ENCODE peak calls at places on chromosomes 11 and 22, in ten cellular contexts. U is uterus; Z is heart left ventricle; T is kidney; Y is mammary epithelial cell; O is A549; K is CD4-positive, alpha-beta T cell; X is sigmoid colon; B is CD8-positive, alpha-beta memory T cell; N is body of pancreas. G is an unnamed sample. For H3K9me3, the result is how much of the 10 kb centered on the place peaks cover.

GRCh38 chr22:27489265-27489675 is 312.3 kb downstream of the MN1 start:
- DNase-seq in U (no peak), Z (no peak), T (no peak), Y (no peak), O (peak), K (no peak), X (no peak), B (no peak), N (peak), G (no peak)

GRCh38 chr11:116687458-116688201 is 85.2 kb downstream of the BUD13 start:
- DNase-seq in U (no peak), Z (no peak), T (no peak), Y (no peak), O (no peak), K (no peak), X (peak), B (no peak), N (no peak), G (no peak)

GRCh38 chr22:44314425-44315067 is 1.8 kb upstream of the SHISAL1 start:
- DNase-seq in U (no peak), Z (no peak), T (peak), Y (no peak), O (no peak), K (no peak), X (no peak), B (no peak), N (no peak), G (no peak)

GRCh38 chr22:40410272-40410671 is 39.9 kb downstream of the SGSM3 start:
- DNase-seq in U (no peak), Z (no peak), T (no peak), Y (peak), O (no peak), K (no peak), X (no peak), B (no peak), N (no peak), G (no peak)

GRCh38 chr11:66338276-66339162 is 2.3 kb upstream of the RIN1 start:
- DNase-seq in U (no peak), Z (peak), T (peak), Y (no peak), O (no peak), K (no peak), X (peak), B (peak), N (no peak), G (no peak)

GRCh38 chr11:73469401-73469800 is 93.2 kb downstream of the RELT start:
- DNase-seq in U (peak), Z (no peak), T (no peak), Y (no peak), O (no peak), K (no peak), X (no peak), B (no peak), N (no peak), G (no peak)

GRCh38 chr11:113331436-113331835 is 17.1 kb downstream of the TTC12 start:
- DNase-seq in U (no peak), Z (no peak), T (no peak), Y (no peak), O (no peak), K (no peak), X (no peak), B (no peak), N (no peak), G (no peak)

GRCh38 chr11:8038811-8039529 is 42.0 kb upstream of the TUB start:
- DNase-seq in U (no peak), Z (no peak), T (peak), Y (no peak), O (no peak), K (no peak), X (no peak), B (no peak), N (no peak), G (no peak)

GRCh38 chr22:35014812-35015211 is 51.1 kb upstream of the ISX start:
- DNase-seq in U (no peak), Z (no peak), T (no peak), Y (no peak), O (no peak), K (no peak), X (no peak), B (no peak), N (no peak), G (no peak)

GRCh38 chr22:43983808-43984207 is 28.6 kb downstream of the SAMM50 start:
- DNase-seq in U (no peak), Z (no peak), T (no peak), Y (no peak), O (no peak), K (no peak), X (peak), B (no peak), N (no peak), G (no peak)

GRCh38 chr11:100712618-100713017 is 25.5 kb downstream of the ARHGAP42 start:
- DNase-seq in U (no peak), Z (no peak), T (no peak), Y (no peak), O (no peak), K (no peak), X (no peak), B (no peak), N (no peak), G (no peak)

GRCh38 chr22:35458547-35459422 is 58.8 kb downstream of the MCM5 start:
- DNase-seq in U (no peak), Z (no peak), T (no peak), Y (no peak), O (no peak), K (no peak), X (no peak), B (no peak), N (no peak), G (no peak)

GRCh38 chr11:71342951-71343827 is 90.8 kb upstream of the SHANK2 start:
- DNase-seq in U (no peak), Z (no peak), T (peak), Y (peak), O (peak), K (no peak), X (no peak), B (no peak), N (peak), G (no peak)

GRCh38 chr11:42620796-42621195 is 691.0 kb upstream of the API5 start:
- DNase-seq in U (no peak), Z (no peak), T (no peak), Y (peak), O (no peak), K (no peak), X (no peak), B (no peak), N (no peak), G (no peak)

GRCh38 chr11:19232910-19233503 is 7.7 kb downstream of the E2F8 start:
- DNase-seq in U (no peak), Z (no peak), T (no peak), Y (peak), O (peak), K (no peak), X (no peak), B (no peak), N (no peak), G (no peak)

GRCh38 chr11:75184757-75185156 is 33.9 kb downstream of the SLCO2B1 start:
- DNase-seq in U (no peak), Z (no peak), T (no peak), Y (no peak), O (no peak), K (no peak), X (no peak), B (no peak), N (no peak), G (no peak)

GRCh38 chr11:7906481-7906880 is 24.6 kb downstream of the OR10A6 start:
- DNase-seq in U (no peak), Z (no peak), T (no peak), Y (peak), O (no peak), K (no peak), X (no peak), B (no peak), N (no peak), G (no peak)

GRCh38 chr22:17265649-17266248 is 46.5 kb upstream of the ADA2 start:
- DNase-seq in U (no peak), Z (no peak), T (no peak), Y (no peak), O (no peak), K (no peak), X (no peak), B (no peak), N (no peak), G (no peak)

GRCh38 chr11:33860926-33861325 is 30.9 kb downstream of the LMO2 start:
- DNase-seq in U (no peak), Z (no peak), T (no peak), Y (no peak), O (no peak), K (no peak), X (no peak), B (no peak), N (peak), G (no peak)

GRCh38 chr11:73174495-73174791 is 32.3 kb upstream of the FCHSD2 start:
- DNase-seq in U (no peak), Z (no peak), T (peak), Y (no peak), O (no peak), K (no peak), X (peak), B (no peak), N (no peak), G (no peak)

GRCh38 chr11:62081378-62082291 is 42.2 kb upstream of the INCENP start:
- DNase-seq in U (peak), Z (peak), T (peak), Y (peak), O (peak), K (peak), X (peak), B (peak), N (peak), G (peak)

DNA sequence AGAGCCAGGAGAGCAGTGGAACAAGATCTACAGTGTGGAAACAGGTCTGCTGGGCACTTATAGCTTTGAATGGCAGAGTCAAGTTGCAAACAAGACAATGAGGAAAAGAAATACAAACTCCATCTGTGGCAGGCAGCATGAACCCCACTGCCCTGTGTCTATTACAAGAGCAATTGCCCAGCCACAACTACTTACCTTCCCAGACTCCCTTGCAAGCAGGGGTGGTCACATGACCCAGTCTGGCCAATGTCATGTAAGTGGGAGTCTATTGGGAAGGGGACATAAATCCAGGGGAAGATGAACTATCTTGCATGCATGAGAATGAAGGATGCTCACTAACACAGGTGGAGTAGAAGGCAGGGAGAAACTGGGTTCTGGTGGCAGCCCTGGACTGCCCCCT is 44.1 kb upstream of the RFPL3 start:
- DNase-seq in U (no peak), Z (no peak), T (no peak), Y (no peak), O (no peak), K (no peak), X (no peak), B (no peak), N (no peak), G (no peak)
- H3K9me3 ChIP-seq in U (under half), Z (under half), T (under half), Y (under half), O (under half), K (under half), X (under half), B (under half), N (under half), G (under half)

DNA sequence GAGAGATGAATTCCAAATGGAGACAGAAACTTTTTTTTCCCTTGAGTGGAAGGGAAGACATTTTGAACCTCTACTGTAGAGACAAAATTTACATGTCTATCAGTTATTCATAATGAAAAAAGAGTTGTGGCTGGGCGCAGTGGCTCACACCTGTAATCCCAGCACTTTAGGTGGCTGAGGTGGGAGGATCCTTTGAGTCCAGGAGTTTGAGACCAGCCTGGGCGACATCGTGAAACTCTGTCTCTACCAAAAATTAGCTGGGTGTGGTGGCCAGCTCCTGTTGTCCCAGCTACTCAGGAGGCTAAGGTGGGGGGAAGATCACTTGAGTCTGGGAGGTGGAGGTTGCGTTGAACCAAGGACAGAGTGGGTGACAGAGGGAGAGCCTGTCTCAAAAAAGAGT is 4.1 kb downstream of the EED start:
- DNase-seq in U (no peak), Z (no peak), T (no peak), Y (no peak), O (no peak), K (no peak), X (no peak), B (no peak), N (no peak), G (no peak)
- H3K9me3 ChIP-seq in U (under half), Z (under half), T (under half), Y (under half), O (under half), K (under half), X (under half), B (under half), N (under half), G (under half)

DNA sequence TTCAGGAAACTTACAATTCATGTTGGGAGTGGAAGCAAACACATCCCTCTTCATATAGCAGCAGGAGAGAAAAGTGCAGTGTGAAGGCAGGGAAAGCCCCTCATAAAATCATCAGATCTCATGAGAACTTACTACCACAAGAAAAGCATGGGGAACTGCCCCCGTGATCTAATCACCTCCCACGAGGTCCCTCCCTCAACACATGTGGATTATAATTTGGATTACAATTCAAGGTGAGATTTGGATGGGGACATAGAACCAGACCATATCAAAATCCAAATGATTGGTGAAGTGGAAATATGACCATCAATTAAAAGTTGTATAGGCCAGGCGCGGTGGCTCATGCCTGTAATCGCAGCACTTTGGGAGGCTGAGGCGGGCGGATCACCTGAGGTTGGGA is 1268.0 kb downstream of the JRKL start:
- DNase-seq in U (no peak), Z (no peak), T (no peak), Y (no peak), O (no peak), K (no peak), X (no peak), B (no peak), N (no peak), G (no peak)
- H3K9me3 ChIP-seq in U (under half), Z (under half), T (under half), Y (under half), O (under half), K (under half), X (under half), B (under half), N (under half), G (under half)

DNA sequence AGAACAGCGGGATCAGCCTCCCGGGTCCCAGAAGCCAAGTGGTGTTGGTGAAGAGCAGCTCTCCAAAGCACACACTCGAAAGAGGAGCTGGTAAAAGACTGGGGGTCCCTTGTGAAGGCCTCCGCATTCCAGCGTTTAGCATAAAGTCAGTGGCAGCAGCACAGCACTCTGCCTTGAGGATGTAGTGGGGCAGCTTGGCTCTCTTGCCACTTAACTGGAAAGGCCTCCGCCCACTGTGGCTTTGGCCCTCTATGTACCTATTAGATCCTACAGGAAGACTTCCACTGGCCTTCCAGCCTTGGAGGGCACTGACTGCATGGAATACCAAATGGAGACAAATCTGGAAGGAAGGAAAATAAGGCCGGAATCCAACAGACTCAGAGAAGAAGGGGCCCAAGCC is 1455.3 kb downstream of the BRD1 start:
- DNase-seq in U (no peak), Z (no peak), T (no peak), Y (no peak), O (no peak), K (no peak), X (peak), B (no peak), N (no peak), G (no peak)
- H3K9me3 ChIP-seq in U (under half), Z (under half), T (under half), Y (under half), O (under half), K (under half), X (under half), B (under half), N (under half), G (under half)

GRCh38 chr11:1193326-1194230 is 29.3 kb upstream of the MUC5B start:
- DNase-seq in U (no peak), Z (no peak), T (peak), Y (no peak), O (no peak), K (no peak), X (peak), B (peak), N (no peak), G (no peak)
- H3K9me3 ChIP-seq in U (under half), Z (under half), T (under half), Y (under half), O (under half), K (under half), X (under half), B (under half), N (under half), G (under half)

GRCh38 chr11:36090351-36091245 is 146.7 kb downstream of the LDLRAD3 start:
- DNase-seq in U (no peak), Z (no peak), T (no peak), Y (no peak), O (no peak), K (no peak), X (no peak), B (no peak), N (no peak), G (no peak)
- H3K9me3 ChIP-seq in U (under half), Z (under half), T (under half), Y (under half), O (under half), K (under half), X (under half), B (under half), N (under half), G (under half)

DNA sequence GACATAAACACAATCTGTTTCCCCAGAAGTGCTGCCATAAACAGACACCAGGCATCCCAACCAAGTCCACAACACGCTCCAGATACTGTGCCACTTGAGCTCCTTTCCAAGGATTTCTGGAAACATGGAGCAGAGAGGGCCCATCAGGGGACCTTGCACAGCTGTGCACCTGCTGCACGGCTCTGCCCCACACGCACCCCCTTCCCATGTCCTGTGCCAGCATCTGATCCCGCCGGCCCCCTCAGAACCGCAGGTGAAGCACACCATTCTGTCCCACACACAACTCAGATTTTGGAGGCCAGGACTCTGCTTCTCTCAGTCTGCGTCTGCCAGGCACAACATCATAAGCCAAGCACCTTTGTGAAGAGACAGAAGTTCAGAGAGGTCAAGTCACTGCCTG is 856.2 kb downstream of the TBC1D22A start:
- DNase-seq in U (no peak), Z (no peak), T (no peak), Y (no peak), O (no peak), K (no peak), X (no peak), B (no peak), N (no peak), G (no peak)
- H3K9me3 ChIP-seq in U (under half), Z (under half), T (under half), Y (half or more), O (under half), K (under half), X (under half), B (under half), N (under half), G (under half)

GRCh38 chr22:47231759-47232158 is 469.3 kb downstream of the TBC1D22A start:
- DNase-seq in U (no peak), Z (no peak), T (no peak), Y (no peak), O (no peak), K (no peak), X (no peak), B (no peak), N (no peak), G (no peak)
- H3K9me3 ChIP-seq in U (under half), Z (under half), T (under half), Y (under half), O (under half), K (under half), X (under half), B (under half), N (under half), G (under half)

GRCh38 chr22:49136041-49136815 is 691.4 kb downstream of the BRD1 start:
- DNase-seq in U (no peak), Z (no peak), T (no peak), Y (no peak), O (no peak), K (no peak), X (peak), B (no peak), N (no peak), G (no peak)
- H3K9me3 ChIP-seq in U (under half), Z (under half), T (under half), Y (half or more), O (under half), K (under half), X (under half), B (under half), N (under half), G (under half)

G was measured in T-helper 17 cell.